ENCODE peak calls at places on chromosome 4, in ten cellular contexts. V, N, S, F, B, P, D, A, E and T are unnamed samples.
A peak's percentile ranks its signal among the peaks of the same experiment; 100 is the strongest.

GRCh38 chr4:7725951-7726350 is 213.7 kb downstream of the AFAP1 start:
- DNase-seq in V (peak; percentile 10), N (no peak), S (no peak), F (no peak), B (peak; percentile 85), P (peak; percentile 55), D (no peak), A (no peak), E (no peak), T (no peak)

GRCh38 chr4:141207971-141208370 is 12.7 kb upstream of the ZNF330 start:
- DNase-seq in V (no peak), N (no peak), S (no peak), F (no peak), B (no peak), P (no peak), D (no peak), A (no peak), E (no peak), T (no peak)

GRCh38 chr4:164540987-164541386 is 212.9 kb upstream of the SMIM31 start:
- DNase-seq in V (no peak), N (no peak), S (no peak), F (no peak), B (no peak), P (no peak), D (no peak), A (no peak), E (no peak), T (no peak)

GRCh38 chr4:158811704-158812103 is 42.9 kb downstream of the FNIP2 start:
- DNase-seq in V (no peak), N (peak; percentile 71), S (no peak), F (peak; percentile 45), B (peak; percentile 41), P (no peak), D (no peak), A (no peak), E (no peak), T (no peak)

GRCh38 chr4:107210450-107211239 is 174.5 kb upstream of the DKK2 start:
- DNase-seq in V (peak; percentile 62), N (no peak), S (peak; percentile 16), F (no peak), B (no peak), P (peak; percentile 36), D (no peak), A (no peak), E (no peak), T (peak; percentile 2)

GRCh38 chr4:1727117-1728031 is 6.1 kb downstream of the TACC3 start:
- DNase-seq in V (peak; percentile 64), N (peak; percentile 99), S (peak; percentile 80), F (no peak), B (peak; percentile 89), P (peak; percentile 75), D (no peak), A (no peak), E (no peak), T (peak; percentile 90)

GRCh38 chr4:7332216-7333023 is 102.3 kb downstream of the PSAPL1 start:
- DNase-seq in V (peak; percentile 11), N (no peak), S (peak; percentile 87), F (no peak), B (no peak), P (peak; percentile 71), D (no peak), A (no peak), E (peak; percentile 43), T (no peak)

GRCh38 chr4:137678796-137679195 is 146.5 kb upstream of the PCDH18 start:
- DNase-seq in V (peak; percentile 81), N (no peak), S (peak; percentile 87), F (no peak), B (peak; percentile 24), P (peak; percentile 81), D (no peak), A (no peak), E (no peak), T (no peak)

GRCh38 chr4:44256414-44256813 is 192.2 kb downstream of the KCTD8 start:
- DNase-seq in V (no peak), N (no peak), S (no peak), F (no peak), B (peak; percentile 8), P (no peak), D (no peak), A (peak; percentile 15), E (no peak), T (no peak)

GRCh38 chr4:138118270-138118669 is 123.9 kb downstream of the SLC7A11 start:
- DNase-seq in V (no peak), N (no peak), S (no peak), F (no peak), B (no peak), P (no peak), D (no peak), A (no peak), E (no peak), T (no peak)

GRCh38 chr4:170005472-170005871 is 20.7 kb downstream of the MFAP3L start:
- DNase-seq in V (no peak), N (no peak), S (peak; percentile 56), F (no peak), B (no peak), P (no peak), D (no peak), A (no peak), E (no peak), T (no peak)

GRCh38 chr4:2937146-2937857 is 25.9 kb downstream of the NOP14 start:
- DNase-seq in V (no peak), N (peak; percentile 91), S (peak; percentile 67), F (no peak), B (peak; percentile 56), P (no peak), D (peak; percentile 68), A (no peak), E (peak; percentile 39), T (peak; percentile 94)

GRCh38 chr4:100981447-100982204 is 365.7 kb downstream of the PPP3CA start:
- DNase-seq in V (peak; percentile 58), N (no peak), S (peak; percentile 81), F (no peak), B (no peak), P (peak; percentile 20), D (no peak), A (no peak), E (peak; percentile 5), T (no peak)

GRCh38 chr4:20364969-20365368 is 113.3 kb downstream of the SLIT2 start:
- DNase-seq in V (no peak), N (no peak), S (no peak), F (no peak), B (no peak), P (no peak), D (no peak), A (no peak), E (no peak), T (no peak)

GRCh38 chr4:183326853-183327252 is 4.6 kb upstream of the CLDN24 start:
- DNase-seq in V (no peak), N (peak; percentile 46), S (no peak), F (no peak), B (peak; percentile 76), P (peak; percentile 40), D (no peak), A (no peak), E (no peak), T (no peak)

GRCh38 chr4:118585015-118585414 is 100.2 kb upstream of the METTL14 start:
- DNase-seq in V (no peak), N (no peak), S (no peak), F (peak; percentile 25), B (no peak), P (no peak), D (no peak), A (no peak), E (no peak), T (no peak)
- H2AFZ ChIP-seq in V (no peak overlapping the region), N (no peak overlapping the region), S (no peak overlapping the region), F (peak overlapping the region; percentile 82), B (no peak overlapping the region), P (no peak overlapping the region), D (no peak overlapping the region), A (peak overlapping the region; percentile 71), E (no peak overlapping the region), T (no peak overlapping the region)

DNA sequence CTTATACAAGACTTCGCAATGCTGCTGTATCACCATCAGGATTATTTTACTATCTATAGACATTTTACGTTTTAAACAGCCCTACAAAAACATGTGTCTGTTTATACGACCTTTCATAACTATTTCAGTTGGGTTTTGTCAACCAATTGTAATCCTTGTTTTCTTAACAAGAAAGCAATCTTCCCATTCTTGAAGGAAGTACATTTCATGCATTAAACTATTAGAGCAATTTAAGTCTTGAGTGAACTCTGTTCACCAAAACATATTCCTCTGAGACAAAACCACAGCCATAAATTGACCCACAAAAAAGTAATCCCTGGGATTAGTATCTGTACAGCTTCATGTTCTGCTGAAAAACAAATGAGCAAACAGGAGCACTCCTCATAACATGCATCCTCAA is 206.9 kb upstream of the PDE5A start:
- DNase-seq in V (peak; percentile 22), N (no peak), S (no peak), F (no peak), B (no peak), P (peak; percentile 47), D (no peak), A (no peak), E (peak; percentile 5), T (no peak)
- H3K4me2 ChIP-seq in V (no peak overlapping the region), N (no peak overlapping the region), S (no peak overlapping the region), F (no peak overlapping the region), B (no peak overlapping the region), P (no peak overlapping the region), D (no peak overlapping the region), A (no peak overlapping the region), E (no peak overlapping the region), T (no peak overlapping the region)

GRCh38 chr4:55031158-55031557 is 94.2 kb downstream of the KDR start:
- DNase-seq in V (no peak), N (no peak), S (no peak), F (no peak), B (no peak), P (no peak), D (no peak), A (no peak), E (no peak), T (no peak)
- H2AFZ ChIP-seq in V (no peak overlapping the region), N (no peak overlapping the region), S (no peak overlapping the region), F (no peak overlapping the region), B (no peak overlapping the region), P (no peak overlapping the region), D (no peak overlapping the region), A (no peak overlapping the region), E (no peak overlapping the region), T (no peak overlapping the region)

GRCh38 chr4:152351080-152351479 is 184.8 kb downstream of the FBXW7 start:
- DNase-seq in V (no peak), N (no peak), S (no peak), F (no peak), B (no peak), P (no peak), D (no peak), A (no peak), E (no peak), T (no peak)
- H3K4me2 ChIP-seq in V (peak overlapping the region; percentile 74), N (no peak overlapping the region), S (peak overlapping the region; percentile 90), F (no peak overlapping the region), B (peak overlapping the region; percentile 6), P (peak overlapping the region; percentile 74), D (no peak overlapping the region), A (peak overlapping the region; percentile 25), E (peak overlapping the region; percentile 73), T (peak overlapping the region; percentile 92)

GRCh38 chr4:24980064-24980690 is 50.6 kb downstream of the LGI2 start:
- DNase-seq in V (peak; percentile 67), N (peak; percentile 40), S (peak; percentile 34), F (peak; percentile 54), B (peak; percentile 73), P (peak; percentile 62), D (peak; percentile 61), A (peak; percentile 54), E (peak; percentile 79), T (peak; percentile 25)
- H2AFZ ChIP-seq in V (no peak overlapping the region), N (peak overlapping the region; percentile 61), S (no peak overlapping the region), F (no peak overlapping the region), B (peak overlapping the region; percentile 47), P (no peak overlapping the region), D (peak overlapping the region; percentile 79), A (peak overlapping the region; percentile 72), E (no peak overlapping the region), T (no peak overlapping the region)

GRCh38 chr4:96175871-96176270 is 336.0 kb downstream of the PDHA2 start:
- DNase-seq in V (no peak), N (no peak), S (no peak), F (no peak), B (no peak), P (no peak), D (no peak), A (no peak), E (no peak), T (no peak)
- H3K4me2 ChIP-seq in V (no peak overlapping the region), N (no peak overlapping the region), S (no peak overlapping the region), F (no peak overlapping the region), B (no peak overlapping the region), P (no peak overlapping the region), D (no peak overlapping the region), A (no peak overlapping the region), E (no peak overlapping the region), T (no peak overlapping the region)